ENCODE peak calls at places on chromosome 6, in five cellular contexts. N, E, W, U and X are unnamed samples. For H3K27me3, the result is how much of the 10 kb centered on the place peaks cover.

GRCh38 chr6:147281895-147282565 is 77.8 kb downstream of the STXBP5 start:
- DNase-seq in W (no peak), N (no peak), E (no peak), U (no peak), X (no peak)

GRCh38 chr6:137772541-137773289 is 94.3 kb upstream of the TNFAIP3 start:
- DNase-seq in U (no peak), W (no peak), N (no peak), E (no peak), X (peak)

GRCh38 chr6:4358414-4359107 is 223.2 kb upstream of the ECI2 start:
- DNase-seq in W (peak), N (peak), U (no peak), E (peak), X (peak)

GRCh38 chr6:45655630-45656422 is 278.1 kb upstream of the SUPT3H start:
- DNase-seq in E (no peak), W (no peak), N (no peak), U (no peak), X (no peak)

GRCh38 chr6:32189082-32189741 is 790 bp downstream of the PBX2 start:
- DNase-seq in W (no peak), E (no peak), U (no peak), N (no peak), X (no peak)

GRCh38 chr6:111087871-111088667 is 766 bp downstream of the SLC16A10 start:
- DNase-seq in E (peak), N (peak), W (no peak), U (no peak), X (no peak)

GRCh38 chr6:8193541-8193940 is 91.2 kb upstream of the EEF1E1 start:
- DNase-seq in N (no peak), W (no peak), U (no peak), E (no peak), X (no peak)

GRCh38 chr6:117629119-117629518 is 26.8 kb upstream of the GOPC start:
- DNase-seq in N (no peak), U (no peak), E (no peak), W (no peak), X (no peak)

GRCh38 chr6:5302220-5302946 is 41.1 kb downstream of the FARS2 start:
- DNase-seq in W (no peak), U (peak), N (peak), E (no peak), X (peak)

GRCh38 chr6:96898241-96898851 is 655 bp upstream of the NDUFAF4 start:
- DNase-seq in W (no peak), N (peak), E (no peak), U (no peak), X (no peak)

GRCh38 chr6:76876922-76877553 is 586.3 kb downstream of the HTR1B start:
- DNase-seq in E (peak), U (no peak), W (no peak), N (peak), X (no peak)

GRCh38 chr6:113645576-113645970 is 211.6 kb upstream of the MARCKS start:
- DNase-seq in N (no peak), E (no peak), W (no peak), U (no peak), X (no peak)

GRCh38 chr6:165829376-165829775 is 166.3 kb upstream of the PDE10A start:
- DNase-seq in W (no peak), E (no peak), N (no peak), U (no peak), X (no peak)

GRCh38 chr6:53026526-53026925 is 31.4 kb upstream of the GSTA4 start:
- DNase-seq in E (no peak), W (no peak), N (no peak), U (no peak), X (no peak)

GRCh38 chr6:150575840-150576239 is 23.8 kb upstream of the PLEKHG1 start:
- DNase-seq in N (no peak), U (no peak), E (no peak), W (no peak), X (no peak)

GRCh38 chr6:131761061-131761761 is 46.6 kb upstream of the ENPP1 start:
- DNase-seq in E (no peak), U (no peak), W (no peak), N (no peak), X (no peak)

GRCh38 chr6:129646617-129647016 is 63.4 kb downstream of the ARHGAP18 start:
- DNase-seq in W (no peak), U (peak), E (no peak), N (no peak), X (no peak)

GRCh38 chr6:170296746-170297576 is 6.1 kb upstream of the DLL1 start:
- DNase-seq in U (no peak), W (no peak), N (peak), E (no peak), X (no peak)

GRCh38 chr6:25369450-25370086 is 90.4 kb downstream of the CARMIL1 start:
- DNase-seq in E (peak), W (no peak), N (no peak), U (no peak), X (peak)

GRCh38 chr6:30135147-30135546 is 793 bp upstream of the TRIM40 start:
- DNase-seq in E (no peak), W (no peak), U (no peak), N (no peak), X (no peak)

DNA sequence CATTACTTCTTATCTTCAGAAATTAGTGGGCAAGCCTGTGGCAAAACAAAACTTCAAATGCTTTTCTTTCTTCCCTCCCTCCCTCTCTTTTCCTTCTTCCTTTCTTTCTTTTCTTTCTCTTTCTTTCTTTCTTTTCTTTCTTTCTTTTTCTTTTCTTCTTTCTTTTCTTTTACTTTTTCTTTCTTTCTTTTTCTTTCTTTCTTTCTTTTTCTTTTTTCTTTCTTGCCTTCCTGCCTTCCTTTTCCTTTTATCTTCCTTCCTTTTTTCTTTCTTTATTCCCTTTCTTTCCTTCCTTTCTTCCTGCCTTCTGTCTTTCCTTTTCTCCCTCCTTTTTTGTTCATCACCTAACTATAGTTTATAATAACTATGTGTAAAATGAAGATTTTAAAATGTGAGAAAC is 295.1 kb downstream of the SMOC2 start:
- DNase-seq in W (no peak), E (no peak), U (no peak), N (no peak), X (no peak)
- TF ChIP-seq CTCF in W (no peak), E (no peak), U (no peak), N (no peak), X (no peak)

DNA sequence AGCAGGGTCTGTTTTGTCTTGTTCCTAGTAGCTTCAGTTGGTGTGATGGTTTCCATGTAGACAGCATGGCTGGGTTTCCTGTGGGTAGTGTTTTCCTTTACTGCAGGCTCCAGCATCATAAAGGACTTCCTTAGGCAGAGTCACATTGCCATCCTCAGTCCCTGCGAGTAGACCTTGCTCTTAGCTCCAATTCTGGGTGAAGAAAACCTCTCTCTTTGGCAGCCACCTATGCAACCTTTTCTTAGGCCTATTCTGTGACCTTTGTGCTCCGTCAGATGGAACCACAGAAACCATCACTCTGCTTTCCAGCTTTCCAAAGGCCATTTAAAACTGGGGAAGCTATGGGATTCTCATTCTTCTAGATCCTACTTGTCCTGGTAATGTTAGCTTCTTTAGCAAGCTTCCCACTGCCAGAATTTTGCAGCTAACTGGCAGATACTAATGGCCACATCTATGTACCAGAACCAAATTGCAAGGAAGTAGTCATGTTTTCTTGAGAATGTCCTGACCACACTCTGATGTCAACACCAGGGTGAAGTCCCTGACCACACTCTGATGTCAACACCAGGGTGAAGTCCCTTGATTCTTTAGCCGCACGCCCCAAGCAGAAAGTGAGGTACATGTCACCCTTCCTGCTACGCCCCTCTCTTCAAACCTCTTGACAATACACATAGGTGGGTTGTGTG is 646.6 kb upstream of the HS3ST5 start:
- DNase-seq in W (no peak), E (no peak), N (no peak), U (no peak), X (no peak)
- TF ChIP-seq POLR2AphosphoS5 in W (no peak), E (no peak), N (no peak), U (no peak), X (no peak)

GRCh38 chr6:72621243-72622093 is at the start of gene KCNQ5:
- DNase-seq in N (peak), E (no peak), W (no peak), U (no peak), X (no peak)
- H3K27me3 ChIP-seq in N (under half), E (under half), W (under half), U (under half), X (under half)

GRCh38 chr6:56922645-56923044 is 32.3 kb upstream of the BEND6 start:
- DNase-seq in E (no peak), N (no peak), U (no peak), W (no peak), X (no peak)

GRCh38 chr6:56930846-56931245 is 24.1 kb upstream of the BEND6 start:
- DNase-seq in U (no peak), W (no peak), E (no peak), N (no peak), X (no peak)

GRCh38 chr6:56923565-56923964 is 31.3 kb upstream of the BEND6 start:
- DNase-seq in U (no peak), E (no peak), W (no peak), N (no peak), X (no peak)

GRCh38 chr6:56932891-56933473 is 21.9 kb upstream of the BEND6 start:
- DNase-seq in U (no peak), E (no peak), W (no peak), N (no peak), X (no peak)

GRCh38 chr6:56927538-56928453 is 27.1 kb upstream of the BEND6 start:
- DNase-seq in E (no peak), W (no peak), N (no peak), U (no peak), X (no peak)
- TF ChIP-seq CTCF in E (no peak), W (no peak), N (no peak), U (no peak), X (no peak)

DNA sequence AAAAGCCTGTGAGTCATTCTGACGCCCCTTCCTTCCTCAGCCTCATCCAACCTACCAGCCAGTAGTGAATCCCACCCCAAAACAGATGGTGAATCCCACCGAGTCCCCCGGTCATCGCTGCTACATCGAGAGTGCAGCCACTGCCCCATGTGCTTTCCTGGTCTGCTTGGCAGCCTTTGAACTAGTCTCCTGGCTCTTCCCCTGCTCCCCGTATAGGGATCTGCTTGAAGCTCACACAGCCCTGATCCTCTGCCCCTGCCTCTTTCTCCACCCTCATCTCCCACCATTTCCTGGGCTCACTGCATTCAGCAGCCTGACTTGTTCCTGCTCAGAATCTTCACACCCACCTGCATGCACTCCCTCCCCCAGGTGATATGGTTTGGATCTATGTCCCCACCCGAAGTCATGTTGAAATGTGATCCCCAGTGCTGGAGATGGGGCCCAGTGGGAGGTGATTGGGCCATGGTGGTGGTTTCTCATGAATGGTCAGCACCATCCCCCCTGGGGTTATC is 14.6 kb downstream of the SYNJ2 start:
- DNase-seq in N (no peak), W (no peak), U (no peak), E (no peak), X (no peak)
- TF ChIP-seq POLR2AphosphoS5 in N (no peak), W (no peak), U (no peak), E (no peak), X (no peak)